ENCODE peak calls at places on chromosomes 2 and 18, in nine cellular contexts. E, J, S, K, N, A, Y, V and H are unnamed samples.

GRCh38 chr18:35026407-35027061 is 14.7 kb upstream of the MAPRE2 start:
- DNase-seq in E (no peak), J (no peak), S (no peak), K (no peak), N (peak), A (peak), Y (peak), V (peak), H (peak)

GRCh38 chr2:100752628-100753333 is 67.2 kb upstream of the NPAS2 start:
- DNase-seq in E (peak), J (no peak), S (peak), K (peak), N (no peak), A (no peak), Y (no peak), V (no peak), H (no peak)

GRCh38 chr2:177758591-177759371 is 313.8 kb downstream of the PDE11A start:
- DNase-seq in E (peak), J (peak), S (peak), K (peak), N (peak), A (no peak), Y (peak), V (peak), H (no peak)

GRCh38 chr18:36203360-36203895 is 16.1 kb downstream of the MOCOS start:
- DNase-seq in E (no peak), J (no peak), S (no peak), K (no peak), N (peak), A (no peak), Y (no peak), V (no peak), H (no peak)

GRCh38 chr2:160472839-160473251 is 20.8 kb downstream of the RBMS1 start:
- DNase-seq in E (peak), J (no peak), S (no peak), K (peak), N (no peak), A (no peak), Y (peak), V (no peak), H (no peak)

GRCh38 chr2:73939419-73939818 is 12.7 kb downstream of the DGUOK start:
- DNase-seq in E (no peak), J (no peak), S (peak), K (peak), N (peak), A (no peak), Y (no peak), V (no peak), H (no peak)

GRCh38 chr2:70472256-70472905 is 81.2 kb downstream of the TGFA start:
- DNase-seq in E (no peak), J (no peak), S (no peak), K (no peak), N (no peak), A (no peak), Y (peak), V (no peak), H (no peak)

GRCh38 chr18:2903006-2903405 is 56.2 kb downstream of the EMILIN2 start:
- DNase-seq in E (peak), J (no peak), S (peak), K (peak), N (no peak), A (no peak), Y (no peak), V (peak), H (no peak)

GRCh38 chr2:69538872-69539548 is 101.8 kb upstream of the NFU1 start:
- DNase-seq in E (peak), J (no peak), S (peak), K (peak), N (no peak), A (no peak), Y (no peak), V (no peak), H (no peak)

GRCh38 chr18:5604778-5605177 is 61.0 kb upstream of the EPB41L3 start:
- DNase-seq in E (no peak), J (no peak), S (no peak), K (no peak), N (peak), A (no peak), Y (no peak), V (no peak), H (no peak)

GRCh38 chr18:77124452-77124922 is 8.1 kb downstream of the MBP start:
- DNase-seq in E (no peak), J (no peak), S (peak), K (peak), N (peak), A (no peak), Y (no peak), V (no peak), H (peak)

DNA sequence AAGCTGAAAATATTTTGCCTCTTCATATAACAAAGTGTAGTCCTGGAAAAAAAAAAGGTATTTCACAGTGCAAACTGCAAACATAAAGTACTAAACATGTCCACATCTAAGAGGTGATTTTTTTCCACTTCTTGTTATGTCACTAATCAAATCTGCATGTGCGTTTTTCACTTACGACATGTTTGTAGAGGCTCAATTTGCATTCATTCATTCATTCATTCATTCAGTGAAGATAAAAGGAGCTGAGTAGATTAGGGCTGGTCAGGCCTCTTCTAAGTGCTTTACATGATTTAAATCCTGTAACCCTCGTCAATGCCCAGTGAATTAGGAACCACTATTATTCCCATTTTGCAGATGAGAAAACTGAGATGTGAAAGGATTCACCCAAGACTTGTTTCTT is 88.5 kb downstream of the KCTD1 start:
- DNase-seq in E (no peak), J (no peak), S (no peak), K (no peak), N (no peak), A (no peak), Y (no peak), V (no peak), H (no peak)
- H3K4me2 ChIP-seq in E (no peak), J (no peak), S (no peak), K (no peak), N (no peak), A (peak), Y (no peak), V (no peak), H (peak)

DNA sequence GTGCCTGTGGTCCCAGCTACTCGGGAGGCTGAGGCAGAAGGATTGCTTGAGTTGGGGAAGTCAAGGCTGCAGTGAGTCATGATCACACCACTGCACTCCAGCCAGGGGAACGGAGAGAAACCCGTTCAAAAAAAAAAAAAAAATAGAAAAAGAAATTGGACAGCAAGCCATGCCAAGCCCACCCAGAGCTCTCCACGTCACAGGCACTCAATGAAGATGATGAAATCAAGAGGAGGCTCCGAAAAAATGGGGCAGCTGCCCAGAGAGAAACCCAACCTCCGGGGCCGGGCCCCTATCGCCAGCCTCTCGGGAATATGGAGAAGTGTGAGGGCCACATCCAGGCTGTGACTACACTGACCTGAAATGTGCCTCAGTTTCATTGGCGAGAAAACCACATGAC is 40.0 kb downstream of the BIN1 start:
- DNase-seq in E (no peak), J (no peak), S (peak), K (no peak), N (no peak), A (no peak), Y (no peak), V (no peak), H (no peak)
- TF ChIP-seq EZH2phosphoT487 in E (no peak), J (no peak), S (no peak), K (no peak), N (no peak), A (no peak), Y (no peak), V (no peak), H (no peak)

DNA sequence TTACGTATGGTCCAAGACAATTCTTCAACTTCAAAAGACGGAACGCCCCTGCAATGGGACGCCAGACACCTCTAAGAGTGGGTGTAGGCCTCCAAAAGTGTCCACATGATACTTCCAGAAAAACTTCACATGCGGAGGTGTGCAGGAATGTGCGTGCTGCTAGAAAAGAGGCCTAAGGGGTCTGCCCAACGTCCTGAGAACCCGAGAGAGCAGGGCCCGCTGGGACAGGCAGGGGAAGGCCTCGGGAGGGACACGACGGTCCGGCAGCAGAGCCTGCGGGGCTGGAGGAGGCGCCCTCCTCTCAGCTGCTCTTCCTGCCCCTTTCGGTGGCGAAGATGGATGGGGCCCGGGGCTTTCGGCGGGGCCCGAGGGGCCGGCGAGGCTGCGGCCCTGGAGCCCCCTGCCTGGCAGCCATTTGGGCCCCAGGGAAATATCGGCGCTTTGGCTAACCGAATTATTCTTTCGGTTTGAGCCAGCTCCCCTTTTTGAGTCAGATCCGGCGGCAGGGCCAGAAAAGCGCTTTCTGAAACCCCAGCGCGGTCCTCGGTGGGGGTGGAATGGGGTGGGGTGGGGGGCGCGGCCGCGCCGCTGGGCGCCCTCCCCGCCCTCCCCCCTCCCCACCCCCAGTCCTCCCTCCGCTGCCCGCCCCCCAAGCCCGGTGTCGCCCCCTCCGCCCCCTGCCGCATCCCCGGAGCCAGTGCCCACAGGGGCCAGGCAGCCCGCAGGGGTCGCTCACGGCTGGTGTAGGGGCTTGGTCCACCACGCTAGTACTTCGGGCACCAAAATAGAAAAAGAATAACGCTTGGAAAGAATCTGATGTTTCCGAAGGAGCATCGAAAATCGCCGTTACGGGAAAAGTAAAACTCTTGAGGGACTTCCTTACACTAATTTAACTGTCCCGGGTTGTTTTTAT is 9.2 kb upstream of the ARID5A start:
- DNase-seq in E (peak), J (no peak), S (peak), K (no peak), N (peak), A (peak), Y (peak), V (peak), H (no peak)
- H3K4me2 ChIP-seq in E (peak), J (no peak), S (peak), K (no peak), N (peak), A (peak), Y (peak), V (peak), H (no peak)

GRCh38 chr18:46152808-46153617 is 48.8 kb downstream of the HAUS1 start:
- DNase-seq in E (no peak), J (no peak), S (peak), K (peak), N (peak), A (no peak), Y (peak), V (peak), H (no peak)
- TF ChIP-seq EZH2phosphoT487 in E (no peak), J (no peak), S (no peak), K (no peak), N (no peak), A (no peak), Y (no peak), V (no peak), H (no peak)

DNA sequence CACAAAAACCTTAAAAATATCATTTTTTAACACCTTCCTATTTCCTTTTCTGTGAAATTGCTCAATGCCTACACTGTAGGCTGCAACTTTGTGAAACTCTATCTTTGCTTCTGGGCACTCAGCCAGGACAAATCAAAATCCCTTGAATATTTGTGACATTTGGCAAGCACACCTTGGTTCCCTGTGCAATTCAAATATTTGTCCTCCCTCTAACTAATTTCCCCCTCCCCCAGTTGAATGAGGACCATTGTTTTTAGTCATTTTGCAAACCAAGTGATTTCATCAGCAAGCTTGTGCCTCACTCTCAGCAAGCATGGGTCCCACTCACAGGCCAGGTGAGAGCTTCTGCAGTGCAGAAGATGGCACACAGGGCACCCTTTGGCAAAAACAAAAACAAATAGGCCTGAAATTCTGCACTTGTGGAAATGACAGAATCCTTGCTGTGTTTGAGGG is 541.5 kb downstream of the CNTNAP5 start:
- DNase-seq in E (no peak), J (no peak), S (no peak), K (peak), N (no peak), A (no peak), Y (no peak), V (no peak), H (no peak)
- H3K4me2 ChIP-seq in E (no peak), J (no peak), S (no peak), K (no peak), N (no peak), A (no peak), Y (no peak), V (no peak), H (no peak)

GRCh38 chr18:48611785-48612480 is 73.1 kb downstream of the CTIF start:
- DNase-seq in E (no peak), J (no peak), S (no peak), K (no peak), N (no peak), A (no peak), Y (no peak), V (no peak), H (no peak)
- TF ChIP-seq EZH2phosphoT487 in E (no peak), J (no peak), S (no peak), K (no peak), N (no peak), A (no peak), Y (no peak), V (no peak), H (no peak)

DNA sequence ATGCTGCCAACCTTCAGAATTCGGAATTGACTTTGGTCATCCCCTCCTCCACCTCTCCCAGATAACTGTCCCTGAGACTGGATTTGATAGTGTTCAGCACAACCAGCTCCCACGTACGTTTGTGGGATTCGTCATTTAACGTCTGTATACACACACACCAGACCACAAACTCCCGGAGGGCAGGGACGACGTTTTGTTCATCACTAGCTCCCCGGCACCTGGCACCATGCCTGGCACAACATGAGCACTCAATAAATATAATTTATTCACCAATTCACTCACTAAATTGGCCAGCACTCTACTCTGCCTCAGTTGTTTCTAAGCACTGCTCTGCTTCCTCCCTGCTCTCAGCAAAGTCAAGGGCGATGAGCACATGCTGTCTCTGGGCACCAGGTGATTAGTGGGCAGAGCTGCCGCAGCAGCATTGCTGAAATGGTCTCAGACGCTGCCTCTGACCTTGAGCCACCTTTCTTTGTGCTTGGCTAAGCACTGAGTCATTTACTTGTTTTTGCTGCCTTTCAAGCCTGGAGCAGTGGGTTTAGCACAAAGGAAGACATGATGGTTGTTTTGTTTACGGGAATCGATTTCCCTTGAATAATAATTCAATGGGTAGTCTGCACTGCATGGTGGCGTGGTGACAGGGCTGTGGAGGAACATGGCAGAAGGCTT is 19.3 kb upstream of the LOXHD1 start:
- DNase-seq in E (no peak), J (no peak), S (peak), K (peak), N (no peak), A (no peak), Y (no peak), V (no peak), H (no peak)
- H3K4me2 ChIP-seq in E (no peak), J (no peak), S (no peak), K (peak), N (no peak), A (no peak), Y (no peak), V (no peak), H (no peak)

GRCh38 chr18:8769509-8769908 is 64.2 kb downstream of the MTCL1 start:
- DNase-seq in E (no peak), J (no peak), S (no peak), K (no peak), N (no peak), A (no peak), Y (no peak), V (no peak), H (no peak)
- TF ChIP-seq EZH2phosphoT487 in E (no peak), J (no peak), S (no peak), K (no peak), N (no peak), A (no peak), Y (no peak), V (no peak), H (no peak)

GRCh38 chr2:37421686-37422085 is 77.3 kb downstream of the QPCT start:
- DNase-seq in E (no peak), J (no peak), S (peak), K (no peak), N (no peak), A (no peak), Y (no peak), V (no peak), H (no peak)
- H3K4me2 ChIP-seq in E (no peak), J (no peak), S (peak), K (no peak), N (no peak), A (no peak), Y (no peak), V (no peak), H (no peak)

GRCh38 chr18:51069885-51070284 is 39.9 kb downstream of the SMAD4 start:
- DNase-seq in E (no peak), J (no peak), S (peak), K (no peak), N (no peak), A (no peak), Y (no peak), V (no peak), H (no peak)

GRCh38 chr18:51074605-51075004 is 44.6 kb downstream of the SMAD4 start:
- DNase-seq in E (no peak), J (no peak), S (no peak), K (no peak), N (no peak), A (no peak), Y (no peak), V (no peak), H (peak)

GRCh38 chr18:51076503-51076902 is 46.5 kb downstream of the SMAD4 start:
- DNase-seq in E (no peak), J (no peak), S (peak), K (no peak), N (no peak), A (no peak), Y (no peak), V (no peak), H (no peak)

GRCh38 chr18:51070545-51070944 is 40.5 kb downstream of the SMAD4 start:
- DNase-seq in E (no peak), J (no peak), S (peak), K (peak), N (no peak), A (no peak), Y (no peak), V (no peak), H (no peak)

GRCh38 chr18:51072586-51073303 is 42.7 kb downstream of the SMAD4 start:
- DNase-seq in E (no peak), J (no peak), S (no peak), K (no peak), N (no peak), A (no peak), Y (no peak), V (no peak), H (no peak)
- TF ChIP-seq EZH2phosphoT487 in E (no peak), J (no peak), S (no peak), K (no peak), N (no peak), A (no peak), Y (no peak), V (no peak), H (no peak)